ENCODE peak calls at places on chromosomes 6 and 20, in six cellular contexts. H is left ventricle myocardium inferior, G is mammary epithelial cell, K is foreskin fibroblast, Q is hepatocyte, A is mesothelial cell of epicardium. F is an unnamed sample.

GRCh38 chr6:158506577-158506976 is 53.3 kb upstream of the TMEM181 start:
- DNase-seq in H (no peak), A (no peak), K (no peak), G (no peak), Q (no peak), F (no peak)

GRCh38 chr20:24817351-24817750 is 131.7 kb upstream of the CST7 start:
- DNase-seq in G (no peak), H (no peak), A (no peak), Q (no peak), K (no peak), F (no peak)

GRCh38 chr6:36757206-36757605 is 59.6 kb downstream of the RAB44 start:
- DNase-seq in H (no peak), A (no peak), Q (no peak), K (no peak), G (no peak), F (no peak)

GRCh38 chr20:34220581-34220980 is 20.6 kb upstream of the ASIP start:
- DNase-seq in H (no peak), Q (no peak), G (peak), K (peak), A (no peak), F (no peak)

GRCh38 chr20:32560989-32561830 is 23.9 kb downstream of the NOL4L start:
- DNase-seq in G (no peak), Q (peak), K (peak), H (no peak), A (no peak), F (no peak)

GRCh38 chr6:56766139-56766805 is 123.6 kb upstream of the DST start:
- DNase-seq in Q (no peak), A (no peak), G (no peak), H (no peak), K (no peak), F (no peak)

GRCh38 chr6:89895273-89895874 is 1.1 kb downstream of the GJA10 start:
- DNase-seq in G (peak), K (peak), H (no peak), Q (peak), A (peak), F (no peak)

GRCh38 chr20:50980851-50981713 is 22.5 kb downstream of the MOCS3 start:
- DNase-seq in G (peak), A (peak), H (no peak), K (peak), Q (peak), F (no peak)

GRCh38 chr6:42104095-42104806 is 38.2 kb downstream of the C6orf132 start:
- DNase-seq in A (peak), Q (peak), K (peak), H (peak), G (no peak), F (no peak)

GRCh38 chr6:39849228-39849627 is 57.1 kb downstream of the DAAM2 start:
- DNase-seq in G (no peak), A (no peak), Q (no peak), K (no peak), H (no peak), F (no peak)

GRCh38 chr6:137351890-137352289 is 132.7 kb upstream of the IFNGR1 start:
- DNase-seq in K (peak), A (no peak), Q (peak), G (no peak), H (no peak), F (no peak)

GRCh38 chr6:167682546-167683027 is 144.1 kb upstream of the AFDN start:
- DNase-seq in G (no peak), A (no peak), Q (no peak), H (no peak), K (no peak), F (no peak)

GRCh38 chr20:24033151-24033550 is 44.6 kb upstream of the GGTLC1 start:
- DNase-seq in H (no peak), A (no peak), G (no peak), Q (no peak), K (no peak), F (no peak)

GRCh38 chr6:77883849-77884248 is 231.0 kb downstream of the MEI4 start:
- DNase-seq in G (no peak), H (no peak), Q (no peak), A (no peak), K (no peak), F (no peak)

GRCh38 chr6:13877116-13877515 is 47.6 kb upstream of the RNF182 start:
- DNase-seq in Q (no peak), H (no peak), G (peak), A (no peak), K (peak), F (no peak)

GRCh38 chr6:128242765-128243403 is 277.5 kb downstream of the PTPRK start:
- DNase-seq in H (no peak), G (no peak), A (no peak), K (peak), Q (no peak), F (no peak)

GRCh38 chr6:43970913-43971775 is 156.1 kb downstream of the MRPL14 start:
- DNase-seq in G (no peak), K (peak), Q (no peak), A (no peak), H (no peak), F (peak)

GRCh38 chr6:170279977-170280688 is 10.7 kb downstream of the DLL1 start:
- DNase-seq in K (peak), Q (peak), H (peak), G (no peak), A (no peak), F (peak)

GRCh38 chr20:21243811-21244210 is 59.3 kb upstream of the XRN2 start:
- DNase-seq in K (no peak), A (no peak), H (no peak), G (no peak), Q (no peak), F (no peak)

GRCh38 chr20:1933465-1933870 is 38.3 kb downstream of the SIRPA start:
- DNase-seq in A (no peak), Q (peak), K (peak), G (no peak), H (peak), F (no peak)

GRCh38 chr6:148746363-148747144 is at the start of gene UST:
- DNase-seq in G (peak), H (peak), K (peak), Q (peak), A (peak), F (peak)

GRCh38 chr6:16505711-16506362 is 255.4 kb downstream of the ATXN1 start:
- DNase-seq in G (no peak), K (peak), H (no peak), A (no peak), Q (peak), F (no peak)

GRCh38 chr6:63351995-63352586 is 32.3 kb upstream of the LGSN start:
- DNase-seq in G (peak), K (peak), Q (peak), H (no peak), A (no peak), F (no peak)
- TF ChIP-seq CTCF in G (peak), K (peak), Q (peak), H (peak), A (no peak), F (peak)

DNA sequence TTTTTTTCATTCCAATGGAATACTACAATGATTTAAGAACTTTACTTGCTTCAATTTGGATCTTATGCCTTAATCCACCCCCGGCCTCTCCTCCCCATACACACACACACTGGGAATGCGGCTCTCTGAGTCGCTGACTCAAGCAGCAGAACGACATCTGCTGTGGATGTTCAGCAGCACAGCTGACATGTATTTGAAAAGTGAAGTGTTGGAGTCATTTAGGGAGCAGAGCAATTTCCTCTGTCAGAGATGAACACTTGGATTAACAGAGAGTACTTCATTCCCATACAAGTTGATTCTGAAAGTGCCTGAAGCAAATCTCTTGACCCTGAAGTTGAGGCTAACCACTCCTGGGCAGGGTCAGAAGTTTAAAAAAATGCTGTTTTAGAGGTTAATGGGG is 27.9 kb upstream of the LAMA4 start:
- DNase-seq in Q (peak), H (peak), G (peak), A (peak), K (peak), F (no peak)
- TF ChIP-seq CTCF in Q (peak), H (peak), G (peak), A (no peak), K (peak), F (peak)

GRCh38 chr6:46657642-46658041 is 4.9 kb downstream of the SLC25A27 start:
- DNase-seq in A (no peak), G (no peak), K (no peak), H (no peak), Q (no peak), F (no peak)

GRCh38 chr6:46652603-46653438 is at the start of the genes CYP39A1 and SLC25A27:
- DNase-seq in A (peak), K (peak), H (peak), G (peak), Q (peak), F (peak)

GRCh38 chr6:46652232-46652602 is 401 bp downstream of the CYP39A1 start:
- DNase-seq in A (no peak), Q (peak), K (no peak), G (no peak), H (no peak), F (no peak)

GRCh38 chr6:46653439-46653942 is 716 bp downstream of the SLC25A27 start:
- DNase-seq in A (no peak), H (no peak), K (no peak), Q (no peak), G (no peak), F (no peak)

DNA sequence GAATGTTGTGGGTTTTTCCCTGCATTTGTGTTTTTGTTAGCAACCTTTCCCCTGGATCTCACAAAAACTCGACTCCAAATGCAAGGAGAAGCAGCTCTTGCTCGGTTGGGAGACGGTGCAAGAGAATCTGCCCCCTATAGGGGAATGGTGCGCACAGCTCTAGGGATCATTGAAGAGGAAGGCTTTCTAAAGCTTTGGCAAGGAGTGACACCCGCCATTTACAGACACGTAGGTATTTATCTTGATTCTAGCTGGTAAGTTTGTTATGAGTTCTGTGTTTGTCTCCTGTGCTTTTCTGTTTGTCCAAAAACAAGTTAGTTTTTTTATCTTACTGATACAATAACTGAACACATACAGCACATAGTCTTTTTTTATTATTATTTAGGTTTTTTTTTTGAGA is 3.0 kb downstream of the SLC25A27 start:
- DNase-seq in H (no peak), A (no peak), G (no peak), Q (peak), K (no peak), F (no peak)
- TF ChIP-seq CTCF in H (no peak), A (no peak), G (no peak), Q (peak), K (peak), F (peak)

DNA sequence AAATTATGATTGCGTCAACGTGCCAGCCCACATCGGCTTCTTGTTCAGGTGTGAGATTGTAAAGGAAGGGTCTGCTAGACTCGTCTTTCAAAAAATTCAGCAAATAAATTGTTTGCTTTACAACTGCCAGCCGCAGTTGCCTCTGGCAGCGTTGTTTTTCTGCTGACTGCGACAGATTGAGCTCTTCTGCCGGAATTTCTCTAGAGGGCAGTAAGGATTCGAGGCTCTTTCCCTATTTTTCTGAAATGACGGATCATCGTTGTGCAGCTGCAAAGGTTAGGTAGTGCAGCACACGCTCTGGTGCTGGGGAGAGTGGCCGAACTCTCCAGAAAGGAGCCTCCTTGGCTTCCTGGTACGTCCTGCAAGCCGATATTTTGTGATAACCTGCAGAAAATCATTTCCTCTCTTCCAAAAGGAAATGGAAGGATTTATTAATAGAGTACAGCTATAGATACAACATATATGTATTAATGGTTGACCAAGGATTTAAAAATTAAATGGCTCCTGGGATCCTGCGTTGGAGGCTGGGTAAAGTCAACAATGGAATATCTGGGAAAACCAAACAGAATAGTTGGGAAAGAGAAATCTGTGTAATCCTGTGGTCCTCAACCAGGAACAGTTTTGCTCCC is 121.9 kb upstream of the ZFP64 start:
- DNase-seq in Q (peak), K (peak), H (no peak), A (no peak), G (peak), F (no peak)
- TF ChIP-seq CTCF in Q (peak), K (peak), H (peak), A (no peak), G (peak), F (peak)

F was measured in osteocyte.